ENCODE peak calls at places on chromosomes 13 and 19, in seven cellular contexts. Y, Z, X, W, T, B and A are unnamed samples.

GRCh38 chr19:5889288-5889971 is 14.2 kb downstream of the NDUFA11 start:
- DNase-seq in T (peak; percentile 29), W (no peak), X (no peak), Z (no peak), B (no peak), Y (no peak), A (no peak)

GRCh38 chr13:112756967-112757758 is 67.3 kb downstream of the ATP11A start:
- DNase-seq in X (no peak), T (no peak), Z (no peak), W (peak; percentile 70), B (peak; percentile 87), Y (no peak), A (no peak)

GRCh38 chr13:107066355-107066754 is 498.4 kb upstream of the ARGLU1 start:
- DNase-seq in B (no peak), Y (no peak), X (no peak), T (peak; percentile 59), Z (no peak), W (no peak), A (no peak)

GRCh38 chr19:47022541-47023447 is 3.2 kb downstream of the NPAS1 start:
- DNase-seq in B (peak; percentile 39), X (no peak), T (no peak), W (no peak), Y (no peak), Z (peak; percentile 51), A (no peak)

GRCh38 chr13:32246468-32246867 is 68.7 kb downstream of the ZAR1L start:
- DNase-seq in Z (no peak), B (peak; percentile 31), X (peak; percentile 68), T (peak; percentile 76), W (no peak), Y (no peak), A (peak; percentile 0)

GRCh38 chr19:52170863-52171320 is 529 bp downstream of the ZNF836 start:
- DNase-seq in Y (peak; percentile 66), X (no peak), W (no peak), Z (no peak), B (no peak), T (no peak), A (no peak)

GRCh38 chr19:49064768-49065611 is at the start of gene NTF4:
- DNase-seq in Z (peak; percentile 16), Y (no peak), W (no peak), X (no peak), T (no peak), B (no peak), A (no peak)

GRCh38 chr19:49362926-49363264 is 679 bp upstream of the TEAD2 start:
- DNase-seq in Y (peak; percentile 69), Z (no peak), B (no peak), T (no peak), X (no peak), W (no peak), A (no peak)

GRCh38 chr13:18212873-18213272 is 968.8 kb downstream of the TUBA3C start:
- DNase-seq in B (no peak), X (no peak), W (no peak), T (peak; percentile 9), Z (no peak), Y (no peak), A (no peak)

GRCh38 chr19:49870309-49870901 is 3.0 kb upstream of the PNKP start:
- DNase-seq in T (no peak), W (no peak), B (no peak), Z (no peak), Y (peak; percentile 73), X (no peak), A (no peak)

GRCh38 chr19:397941-398706 is 10.8 kb downstream of the C2CD4C start:
- DNase-seq in T (no peak), W (no peak), B (no peak), Y (peak; percentile 37), X (no peak), Z (no peak), A (no peak)

GRCh38 chr19:49872245-49873148 is 4.7 kb downstream of the AKT1S1 start:
- DNase-seq in Y (no peak), T (no peak), W (no peak), X (no peak), B (no peak), Z (no peak), A (no peak)

GRCh38 chr19:33291623-33292534 is 10.5 kb downstream of the CEBPA start:
- DNase-seq in Z (no peak), B (no peak), Y (peak; percentile 77), X (no peak), W (no peak), T (no peak), A (no peak)

GRCh38 chr19:12085074-12085818 is 20.7 kb downstream of the ZNF844 start:
- DNase-seq in W (no peak), T (no peak), X (no peak), Y (no peak), Z (no peak), B (no peak), A (no peak)

GRCh38 chr13:57996717-57997116 is 365.2 kb downstream of the PCDH17 start:
- DNase-seq in Z (no peak), B (no peak), T (peak; percentile 56), W (no peak), Y (no peak), X (no peak), A (no peak)

GRCh38 chr19:47020132-47020805 is 632 bp downstream of the NPAS1 start:
- DNase-seq in Y (no peak), T (no peak), Z (no peak), W (no peak), B (no peak), X (no peak), A (no peak)

GRCh38 chr19:50046649-50047503 is 21.1 kb downstream of the ZNF473 start:
- DNase-seq in Y (no peak), B (no peak), T (peak; percentile 30), X (no peak), Z (no peak), W (no peak), A (peak; percentile 46)

GRCh38 chr19:53957448-53958167 is 5.1 kb upstream of the CACNG8 start:
- DNase-seq in Y (no peak), X (no peak), T (no peak), Z (no peak), W (no peak), B (no peak), A (no peak)

GRCh38 chr19:34308381-34309367 is 54.3 kb downstream of the GARRE1 start:
- DNase-seq in X (peak; percentile 38), W (no peak), T (no peak), B (no peak), Z (no peak), Y (no peak), A (peak; percentile 75)

GRCh38 chr19:52689804-52690394 is 44.9 kb downstream of the ZNF611 start:
- DNase-seq in Z (peak; percentile 23), X (no peak), B (no peak), T (no peak), W (no peak), Y (peak; percentile 65), A (no peak)

GRCh38 chr13:32983058-32983457 is 33.2 kb upstream of the KL start:
- DNase-seq in T (no peak), X (no peak), B (no peak), Y (no peak), W (no peak), Z (no peak), A (no peak)

GRCh38 chr13:98050041-98050466 is 92.8 kb upstream of the FARP1 start:
- DNase-seq in T (peak; percentile 26), Z (no peak), W (no peak), Y (no peak), X (no peak), B (peak; percentile 34), A (no peak)